ENCODE peak calls at places on chromosomes 13 and 19, in ten cellular contexts. One of them, this sample, is unnamed.

GRCh38 chr13:80529734-80530133 is 188.8 kb upstream of the SPRY2 start:
- DNase-seq in bronchial epithelial cell: peak
- DNase-seq in activated B cell treated with CpG ODN at 0.5 μM for 24 hours: no peak
- DNase-seq in AG10803: no peak
- DNase-seq in fibroblast of pulmonary artery: no peak
- DNase-seq in thoracic aorta: no peak
- DNase-seq in heart left ventricle: no peak
- DNase-seq in upper lobe of right lung: no peak
- DNase-seq in A549: no peak
- DNase-seq in endothelial cell: no peak
- DNase-seq in this sample: no peak

GRCh38 chr13:44373601-44374347 is at the start of gene SERP2:
- DNase-seq in activated B cell treated with CpG ODN at 0.5 μM for 24 hours: no peak
- DNase-seq in heart left ventricle: peak
- DNase-seq in bronchial epithelial cell: no peak
- DNase-seq in thoracic aorta: no peak
- DNase-seq in A549: no peak
- DNase-seq in fibroblast of pulmonary artery: peak
- DNase-seq in upper lobe of right lung: peak
- DNase-seq in endothelial cell: peak
- DNase-seq in AG10803: peak
- DNase-seq in this sample: no peak

GRCh38 chr13:43237616-43238015 is 214.2 kb downstream of the DNAJC15 start:
- DNase-seq in heart left ventricle: no peak
- DNase-seq in A549: no peak
- DNase-seq in fibroblast of pulmonary artery: no peak
- DNase-seq in AG10803: no peak
- DNase-seq in endothelial cell: no peak
- DNase-seq in bronchial epithelial cell: no peak
- DNase-seq in upper lobe of right lung: no peak
- DNase-seq in activated B cell treated with CpG ODN at 0.5 μM for 24 hours: no peak
- DNase-seq in thoracic aorta: no peak
- DNase-seq in this sample: no peak

GRCh38 chr19:53772943-53773342 is 51.2 kb downstream of the NLRP12 start:
- DNase-seq in heart left ventricle: no peak
- DNase-seq in endothelial cell: peak
- DNase-seq in activated B cell treated with CpG ODN at 0.5 μM for 24 hours: no peak
- DNase-seq in thoracic aorta: peak
- DNase-seq in AG10803: peak
- DNase-seq in bronchial epithelial cell: peak
- DNase-seq in A549: peak
- DNase-seq in upper lobe of right lung: no peak
- DNase-seq in fibroblast of pulmonary artery: peak
- DNase-seq in this sample: peak

GRCh38 chr19:30406220-30406944 is 34.2 kb downstream of the ZNF536 start:
- DNase-seq in bronchial epithelial cell: no peak
- DNase-seq in upper lobe of right lung: no peak
- DNase-seq in A549: peak
- DNase-seq in heart left ventricle: no peak
- DNase-seq in endothelial cell: peak
- DNase-seq in AG10803: peak
- DNase-seq in fibroblast of pulmonary artery: no peak
- DNase-seq in thoracic aorta: no peak
- DNase-seq in activated B cell treated with CpG ODN at 0.5 μM for 24 hours: no peak
- DNase-seq in this sample: no peak

GRCh38 chr13:52051400-52051799 is 26.9 kb downstream of the UTP14C start:
- DNase-seq in bronchial epithelial cell: no peak
- DNase-seq in thoracic aorta: no peak
- DNase-seq in endothelial cell: no peak
- DNase-seq in upper lobe of right lung: no peak
- DNase-seq in activated B cell treated with CpG ODN at 0.5 μM for 24 hours: no peak
- DNase-seq in heart left ventricle: no peak
- DNase-seq in A549: no peak
- DNase-seq in fibroblast of pulmonary artery: no peak
- DNase-seq in AG10803: no peak
- DNase-seq in this sample: no peak

GRCh38 chr13:103097366-103097928 is 31.2 kb upstream of the SLC10A2 start:
- DNase-seq in bronchial epithelial cell: no peak
- DNase-seq in activated B cell treated with CpG ODN at 0.5 μM for 24 hours: no peak
- DNase-seq in upper lobe of right lung: no peak
- DNase-seq in AG10803: no peak
- DNase-seq in heart left ventricle: no peak
- DNase-seq in fibroblast of pulmonary artery: no peak
- DNase-seq in endothelial cell: no peak
- DNase-seq in thoracic aorta: no peak
- DNase-seq in A549: no peak
- DNase-seq in this sample: no peak

GRCh38 chr19:6773323-6773931 is 919 bp downstream of the VAV1 start:
- DNase-seq in fibroblast of pulmonary artery: no peak
- DNase-seq in heart left ventricle: peak
- DNase-seq in activated B cell treated with CpG ODN at 0.5 μM for 24 hours: peak
- DNase-seq in bronchial epithelial cell: no peak
- DNase-seq in thoracic aorta: no peak
- DNase-seq in A549: no peak
- DNase-seq in AG10803: no peak
- DNase-seq in upper lobe of right lung: peak
- DNase-seq in endothelial cell: no peak
- DNase-seq in this sample: no peak

DNA sequence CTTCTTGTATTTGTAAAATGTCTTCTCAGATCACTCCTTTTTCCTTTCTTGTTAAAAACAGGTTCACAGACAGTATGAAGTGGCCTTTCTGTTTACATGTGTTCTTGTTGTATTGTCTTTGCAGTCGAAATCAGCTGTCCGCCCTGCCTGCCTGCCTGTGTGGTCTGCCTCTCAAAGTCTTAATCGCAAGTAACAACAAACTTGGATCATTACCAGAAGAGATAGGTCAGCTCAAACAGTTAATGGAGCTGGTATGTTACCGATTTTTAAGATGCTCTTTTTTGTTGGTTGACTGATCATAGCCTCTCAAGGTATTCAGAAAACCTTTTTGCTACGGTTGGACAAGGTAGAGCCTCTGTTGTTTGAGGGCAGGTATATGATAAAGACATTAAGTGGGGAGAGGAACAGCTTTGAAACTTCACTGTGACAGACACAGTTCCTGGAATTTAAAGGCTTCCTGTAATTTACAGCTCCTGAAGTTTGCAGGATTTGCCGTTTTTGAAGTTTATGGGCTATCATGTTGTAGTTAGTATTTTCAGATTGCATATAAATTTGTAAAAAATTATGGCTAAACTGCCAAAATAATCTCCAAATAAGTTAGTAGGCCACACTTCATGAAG is 116.0 kb downstream of the LRCH1 start:
- DNase-seq in endothelial cell: no peak
- DNase-seq in AG10803: no peak
- DNase-seq in bronchial epithelial cell: no peak
- DNase-seq in thoracic aorta: no peak
- DNase-seq in activated B cell treated with CpG ODN at 0.5 μM for 24 hours: no peak
- DNase-seq in heart left ventricle: no peak
- DNase-seq in fibroblast of pulmonary artery: no peak
- DNase-seq in upper lobe of right lung: no peak
- DNase-seq in A549: no peak
- DNase-seq in this sample: no peak
- TF ChIP-seq CTCF in endothelial cell: no peak
- TF ChIP-seq CTCF in AG10803: no peak
- TF ChIP-seq CTCF in bronchial epithelial cell: no peak
- TF ChIP-seq CTCF in thoracic aorta: no peak
- TF ChIP-seq CTCF in activated B cell treated with CpG ODN at 0.5 μM for 24 hours: no peak
- TF ChIP-seq CTCF in heart left ventricle: no peak
- TF ChIP-seq CTCF in fibroblast of pulmonary artery: no peak
- TF ChIP-seq CTCF in upper lobe of right lung: no peak
- TF ChIP-seq CTCF in A549: no peak
- TF ChIP-seq CTCF in this sample: no peak

GRCh38 chr19:23851966-23852365 is 62.7 kb upstream of the ZNF726 start:
- DNase-seq in upper lobe of right lung: no peak
- DNase-seq in A549: no peak
- DNase-seq in bronchial epithelial cell: no peak
- DNase-seq in activated B cell treated with CpG ODN at 0.5 μM for 24 hours: no peak
- DNase-seq in endothelial cell: no peak
- DNase-seq in fibroblast of pulmonary artery: no peak
- DNase-seq in thoracic aorta: no peak
- DNase-seq in AG10803: no peak
- DNase-seq in heart left ventricle: no peak
- DNase-seq in this sample: no peak

DNA sequence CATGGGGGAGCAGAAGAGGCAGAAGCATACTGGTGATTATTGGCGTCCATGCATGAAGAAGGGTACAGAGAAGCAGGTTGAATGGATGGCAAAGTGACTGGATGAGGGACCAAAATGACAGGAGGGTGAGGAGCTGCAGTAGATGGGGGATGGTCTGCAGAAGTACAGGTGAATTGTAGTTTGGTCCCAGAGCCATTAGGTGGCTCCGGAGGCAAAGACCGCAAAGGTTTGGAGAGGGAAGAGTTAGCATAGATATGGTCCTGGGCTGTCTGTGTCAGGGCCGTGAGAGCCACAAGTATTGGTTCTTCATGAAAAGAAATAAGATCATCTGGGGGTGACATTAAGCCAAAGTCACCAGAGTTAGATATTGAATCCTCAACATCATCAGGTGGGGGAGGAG is 59.0 kb upstream of the ZNF726 start:
- DNase-seq in bronchial epithelial cell: no peak
- DNase-seq in endothelial cell: no peak
- DNase-seq in fibroblast of pulmonary artery: no peak
- DNase-seq in AG10803: no peak
- DNase-seq in upper lobe of right lung: no peak
- DNase-seq in activated B cell treated with CpG ODN at 0.5 μM for 24 hours: no peak
- DNase-seq in A549: no peak
- DNase-seq in thoracic aorta: no peak
- DNase-seq in heart left ventricle: no peak
- DNase-seq in this sample: no peak
- TF ChIP-seq CTCF in bronchial epithelial cell: no peak
- TF ChIP-seq CTCF in endothelial cell: no peak
- TF ChIP-seq CTCF in fibroblast of pulmonary artery: no peak
- TF ChIP-seq CTCF in AG10803: no peak
- TF ChIP-seq CTCF in upper lobe of right lung: no peak
- TF ChIP-seq CTCF in activated B cell treated with CpG ODN at 0.5 μM for 24 hours: no peak
- TF ChIP-seq CTCF in A549: no peak
- TF ChIP-seq CTCF in thoracic aorta: no peak
- TF ChIP-seq CTCF in heart left ventricle: no peak
- TF ChIP-seq CTCF in this sample: no peak

GRCh38 chr19:42114412-42114811 is 17.8 kb downstream of the POU2F2 start:
- DNase-seq in upper lobe of right lung: no peak
- DNase-seq in heart left ventricle: no peak
- DNase-seq in bronchial epithelial cell: no peak
- DNase-seq in endothelial cell: no peak
- DNase-seq in thoracic aorta: no peak
- DNase-seq in AG10803: no peak
- DNase-seq in fibroblast of pulmonary artery: no peak
- DNase-seq in A549: no peak
- DNase-seq in activated B cell treated with CpG ODN at 0.5 μM for 24 hours: peak
- DNase-seq in this sample: no peak

GRCh38 chr19:42117076-42117475 is 15.2 kb downstream of the POU2F2 start:
- DNase-seq in heart left ventricle: no peak
- DNase-seq in activated B cell treated with CpG ODN at 0.5 μM for 24 hours: no peak
- DNase-seq in thoracic aorta: no peak
- DNase-seq in fibroblast of pulmonary artery: no peak
- DNase-seq in bronchial epithelial cell: no peak
- DNase-seq in upper lobe of right lung: no peak
- DNase-seq in A549: no peak
- DNase-seq in endothelial cell: no peak
- DNase-seq in AG10803: no peak
- DNase-seq in this sample: no peak

GRCh38 chr19:42115705-42116104 is 16.5 kb downstream of the POU2F2 start:
- DNase-seq in activated B cell treated with CpG ODN at 0.5 μM for 24 hours: no peak
- DNase-seq in upper lobe of right lung: no peak
- DNase-seq in bronchial epithelial cell: no peak
- DNase-seq in heart left ventricle: no peak
- DNase-seq in thoracic aorta: no peak
- DNase-seq in AG10803: no peak
- DNase-seq in endothelial cell: no peak
- DNase-seq in fibroblast of pulmonary artery: no peak
- DNase-seq in A549: no peak
- DNase-seq in this sample: no peak

GRCh38 chr19:42115219-42115618 is 17.0 kb downstream of the POU2F2 start:
- DNase-seq in AG10803: peak
- DNase-seq in upper lobe of right lung: no peak
- DNase-seq in endothelial cell: no peak
- DNase-seq in fibroblast of pulmonary artery: peak
- DNase-seq in heart left ventricle: no peak
- DNase-seq in bronchial epithelial cell: no peak
- DNase-seq in activated B cell treated with CpG ODN at 0.5 μM for 24 hours: no peak
- DNase-seq in A549: no peak
- DNase-seq in thoracic aorta: no peak
- DNase-seq in this sample: no peak

DNA sequence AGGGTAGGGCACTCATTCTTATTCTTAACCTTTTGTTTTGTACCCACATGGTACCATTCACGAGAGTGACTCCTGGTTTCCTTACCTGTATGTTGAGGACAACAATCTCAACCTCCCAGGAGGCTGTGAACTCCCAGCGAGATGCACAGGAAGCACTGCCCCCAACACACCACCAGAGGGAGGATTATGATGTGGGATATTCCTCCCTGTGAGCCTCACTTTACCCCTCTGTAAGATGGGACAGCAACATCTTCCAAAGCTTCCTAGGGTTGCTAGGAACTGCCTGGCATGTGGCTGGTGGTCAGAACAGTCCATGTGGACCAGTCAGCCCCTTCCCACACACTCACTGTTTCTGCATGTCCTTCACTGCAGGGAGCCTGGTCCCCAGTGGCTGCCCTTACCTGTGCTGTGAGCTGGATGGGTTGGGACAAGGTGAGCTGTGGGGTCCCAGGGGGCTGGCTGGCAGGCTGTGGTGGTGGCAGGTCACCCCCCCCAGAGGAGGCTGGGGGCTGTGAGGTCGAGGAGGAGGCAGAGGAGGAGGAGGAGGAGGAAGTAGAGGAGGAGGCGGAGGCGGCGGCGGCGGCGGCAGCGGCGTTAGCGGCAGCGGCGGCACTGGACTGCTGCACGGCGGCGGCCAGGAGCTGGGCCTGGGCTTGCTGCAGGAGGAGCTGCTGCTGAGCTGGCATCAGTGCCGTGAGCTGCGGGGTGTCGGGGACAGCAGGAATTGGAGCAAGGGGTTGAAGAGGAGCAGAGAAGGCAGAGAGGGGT is 15.8 kb downstream of the POU2F2 start:
- DNase-seq in fibroblast of pulmonary artery: no peak
- DNase-seq in bronchial epithelial cell: no peak
- DNase-seq in upper lobe of right lung: no peak
- DNase-seq in heart left ventricle: no peak
- DNase-seq in A549: no peak
- DNase-seq in endothelial cell: no peak
- DNase-seq in activated B cell treated with CpG ODN at 0.5 μM for 24 hours: no peak
- DNase-seq in thoracic aorta: no peak
- DNase-seq in AG10803: no peak
- DNase-seq in this sample: no peak
- TF ChIP-seq CTCF in fibroblast of pulmonary artery: no peak
- TF ChIP-seq CTCF in bronchial epithelial cell: no peak
- TF ChIP-seq CTCF in upper lobe of right lung: no peak
- TF ChIP-seq CTCF in heart left ventricle: no peak
- TF ChIP-seq CTCF in A549: no peak
- TF ChIP-seq CTCF in endothelial cell: no peak
- TF ChIP-seq CTCF in activated B cell treated with CpG ODN at 0.5 μM for 24 hours: no peak
- TF ChIP-seq CTCF in thoracic aorta: no peak
- TF ChIP-seq CTCF in AG10803: no peak
- TF ChIP-seq CTCF in this sample: no peak

GRCh38 chr19:5530701-5531100 is 37.1 kb downstream of the TINCR start:
- DNase-seq in upper lobe of right lung: no peak
- DNase-seq in activated B cell treated with CpG ODN at 0.5 μM for 24 hours: no peak
- DNase-seq in fibroblast of pulmonary artery: no peak
- DNase-seq in thoracic aorta: no peak
- DNase-seq in heart left ventricle: no peak
- DNase-seq in A549: no peak
- DNase-seq in AG10803: no peak
- DNase-seq in endothelial cell: no peak
- DNase-seq in bronchial epithelial cell: no peak
- DNase-seq in this sample: no peak

GRCh38 chr19:5537870-5538269 is 29.9 kb downstream of the TINCR start:
- DNase-seq in thoracic aorta: no peak
- DNase-seq in heart left ventricle: no peak
- DNase-seq in upper lobe of right lung: no peak
- DNase-seq in activated B cell treated with CpG ODN at 0.5 μM for 24 hours: no peak
- DNase-seq in endothelial cell: no peak
- DNase-seq in A549: no peak
- DNase-seq in bronchial epithelial cell: no peak
- DNase-seq in fibroblast of pulmonary artery: no peak
- DNase-seq in AG10803: no peak
- DNase-seq in this sample: no peak

GRCh38 chr19:5536337-5536894 is 31.3 kb downstream of the TINCR start:
- DNase-seq in upper lobe of right lung: peak
- DNase-seq in thoracic aorta: no peak
- DNase-seq in activated B cell treated with CpG ODN at 0.5 μM for 24 hours: no peak
- DNase-seq in A549: peak
- DNase-seq in bronchial epithelial cell: peak
- DNase-seq in AG10803: peak
- DNase-seq in endothelial cell: peak
- DNase-seq in fibroblast of pulmonary artery: peak
- DNase-seq in heart left ventricle: peak
- DNase-seq in this sample: peak

GRCh38 chr19:5533257-5533656 is 34.5 kb downstream of the TINCR start:
- DNase-seq in bronchial epithelial cell: no peak
- DNase-seq in fibroblast of pulmonary artery: no peak
- DNase-seq in heart left ventricle: no peak
- DNase-seq in thoracic aorta: no peak
- DNase-seq in activated B cell treated with CpG ODN at 0.5 μM for 24 hours: no peak
- DNase-seq in upper lobe of right lung: no peak
- DNase-seq in A549: no peak
- DNase-seq in AG10803: no peak
- DNase-seq in endothelial cell: no peak
- DNase-seq in this sample: no peak

DNA sequence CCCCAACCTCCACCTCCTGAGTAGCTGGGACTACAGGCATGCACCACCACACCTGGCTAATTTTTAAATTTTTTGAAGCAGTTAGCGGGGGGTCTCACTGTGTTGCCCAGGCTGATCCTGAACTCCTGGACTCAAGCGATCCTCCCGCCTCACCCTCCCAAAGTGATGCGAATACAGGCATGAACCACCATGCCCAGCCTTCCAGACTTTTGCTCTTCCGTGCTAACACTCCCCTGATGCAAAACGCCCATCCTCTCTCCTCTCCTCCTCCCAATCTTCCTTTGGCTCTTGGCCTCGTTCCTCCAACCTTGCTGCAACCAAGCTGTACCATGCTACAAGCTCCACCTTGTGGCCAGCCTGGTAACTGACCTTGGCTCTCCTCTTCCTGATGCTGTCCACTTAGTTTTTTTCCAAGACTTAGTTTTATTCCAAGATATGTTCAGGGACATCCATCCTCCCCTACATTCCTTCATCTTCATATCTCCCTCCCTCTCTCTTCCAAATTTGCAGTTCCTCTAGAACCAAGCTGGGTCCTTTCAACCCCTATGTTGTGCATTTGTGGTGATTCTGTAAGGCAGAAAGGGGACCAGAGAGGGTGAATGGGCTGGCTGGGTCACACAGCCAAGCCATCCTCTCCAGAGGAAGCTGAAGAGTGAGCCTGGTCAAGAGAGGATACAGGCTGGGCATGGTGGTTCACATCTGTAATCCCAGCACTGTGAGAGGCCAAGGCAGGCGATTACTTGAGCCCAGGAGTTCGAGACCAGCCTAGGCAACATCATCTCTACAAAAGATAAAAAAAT is 32.8 kb downstream of the TINCR start:
- DNase-seq in AG10803: no peak
- DNase-seq in endothelial cell: peak
- DNase-seq in thoracic aorta: no peak
- DNase-seq in bronchial epithelial cell: no peak
- DNase-seq in upper lobe of right lung: no peak
- DNase-seq in fibroblast of pulmonary artery: no peak
- DNase-seq in heart left ventricle: no peak
- DNase-seq in activated B cell treated with CpG ODN at 0.5 μM for 24 hours: no peak
- DNase-seq in A549: peak
- DNase-seq in this sample: peak
- TF ChIP-seq CTCF in AG10803: peak
- TF ChIP-seq CTCF in endothelial cell: peak
- TF ChIP-seq CTCF in thoracic aorta: no peak
- TF ChIP-seq CTCF in bronchial epithelial cell: peak
- TF ChIP-seq CTCF in upper lobe of right lung: peak
- TF ChIP-seq CTCF in fibroblast of pulmonary artery: peak
- TF ChIP-seq CTCF in heart left ventricle: no peak
- TF ChIP-seq CTCF in activated B cell treated with CpG ODN at 0.5 μM for 24 hours: no peak
- TF ChIP-seq CTCF in A549: peak
- TF ChIP-seq CTCF in this sample: peak